ENCODE peak calls at places on chromosomes 12 and 14, in ten cellular contexts. One of them, this sample, is unnamed.

GRCh38 chr14:57637901-57638300 is 144.2 kb upstream of the CCDC198 start:
- DNase-seq in ovary: no peak
- DNase-seq in stomach: no peak
- DNase-seq in heart left ventricle: no peak
- DNase-seq in NB4: no peak
- DNase-seq in IMR-90: no peak
- DNase-seq in A549: no peak
- DNase-seq in body of pancreas: no peak
- DNase-seq in transverse colon: no peak
- DNase-seq in HCT116: no peak
- DNase-seq in this sample: no peak

GRCh38 chr14:56592746-56593544 is 13.3 kb downstream of the TMEM260 start:
- DNase-seq in HCT116: no peak
- DNase-seq in A549: no peak
- DNase-seq in ovary: no peak
- DNase-seq in stomach: no peak
- DNase-seq in transverse colon: no peak
- DNase-seq in body of pancreas: no peak
- DNase-seq in IMR-90: no peak
- DNase-seq in heart left ventricle: no peak
- DNase-seq in NB4: no peak
- DNase-seq in this sample: no peak

GRCh38 chr12:66296171-66296683 is 6.1 kb upstream of the HELB start:
- DNase-seq in IMR-90: no peak
- DNase-seq in body of pancreas: no peak
- DNase-seq in A549: no peak
- DNase-seq in HCT116: no peak
- DNase-seq in ovary: no peak
- DNase-seq in stomach: no peak
- DNase-seq in transverse colon: no peak
- DNase-seq in NB4: no peak
- DNase-seq in heart left ventricle: no peak
- DNase-seq in this sample: no peak

GRCh38 chr12:6855322-6855721 is 3.4 kb downstream of the USP5 start:
- DNase-seq in stomach: no peak
- DNase-seq in body of pancreas: no peak
- DNase-seq in heart left ventricle: no peak
- DNase-seq in NB4: no peak
- DNase-seq in HCT116: no peak
- DNase-seq in A549: no peak
- DNase-seq in IMR-90: no peak
- DNase-seq in ovary: no peak
- DNase-seq in transverse colon: no peak
- DNase-seq in this sample: no peak

GRCh38 chr12:114440450-114441383 is 34.8 kb upstream of the TBX5 start:
- DNase-seq in body of pancreas: no peak
- DNase-seq in A549: no peak
- DNase-seq in IMR-90: no peak
- DNase-seq in ovary: no peak
- DNase-seq in heart left ventricle: no peak
- DNase-seq in NB4: no peak
- DNase-seq in transverse colon: no peak
- DNase-seq in stomach: no peak
- DNase-seq in HCT116: no peak
- DNase-seq in this sample: no peak

GRCh38 chr14:65169351-65169750 is 67.0 kb upstream of the MAX start:
- DNase-seq in body of pancreas: no peak
- DNase-seq in stomach: no peak
- DNase-seq in NB4: no peak
- DNase-seq in HCT116: no peak
- DNase-seq in ovary: no peak
- DNase-seq in transverse colon: no peak
- DNase-seq in heart left ventricle: no peak
- DNase-seq in IMR-90: peak
- DNase-seq in A549: no peak
- DNase-seq in this sample: no peak

GRCh38 chr14:37594916-37595808 is at the start of the genes FOXA1 and TTC6:
- DNase-seq in heart left ventricle: no peak
- DNase-seq in IMR-90: peak
- DNase-seq in ovary: no peak
- DNase-seq in NB4: peak
- DNase-seq in body of pancreas: peak
- DNase-seq in HCT116: peak
- DNase-seq in stomach: peak
- DNase-seq in A549: peak
- DNase-seq in transverse colon: peak
- DNase-seq in this sample: no peak

GRCh38 chr14:95196826-95197497 is 39.6 kb upstream of the DICER1 start:
- DNase-seq in heart left ventricle: no peak
- DNase-seq in ovary: no peak
- DNase-seq in NB4: no peak
- DNase-seq in A549: no peak
- DNase-seq in HCT116: no peak
- DNase-seq in body of pancreas: no peak
- DNase-seq in transverse colon: no peak
- DNase-seq in IMR-90: no peak
- DNase-seq in stomach: no peak
- DNase-seq in this sample: no peak

GRCh38 chr14:105331575-105332351 is 17.2 kb downstream of the PACS2 start:
- DNase-seq in body of pancreas: no peak
- DNase-seq in HCT116: no peak
- DNase-seq in A549: no peak
- DNase-seq in heart left ventricle: no peak
- DNase-seq in NB4: peak
- DNase-seq in transverse colon: no peak
- DNase-seq in stomach: no peak
- DNase-seq in ovary: no peak
- DNase-seq in IMR-90: no peak
- DNase-seq in this sample: no peak

GRCh38 chr14:105332352-105332874 is 17.9 kb downstream of the PACS2 start:
- DNase-seq in HCT116: no peak
- DNase-seq in IMR-90: no peak
- DNase-seq in A549: no peak
- DNase-seq in body of pancreas: no peak
- DNase-seq in transverse colon: no peak
- DNase-seq in stomach: no peak
- DNase-seq in heart left ventricle: no peak
- DNase-seq in NB4: peak
- DNase-seq in ovary: no peak
- DNase-seq in this sample: no peak

GRCh38 chr14:105334383-105335230 is 20.1 kb downstream of the PACS2 start:
- DNase-seq in A549: no peak
- DNase-seq in body of pancreas: no peak
- DNase-seq in ovary: no peak
- DNase-seq in transverse colon: no peak
- DNase-seq in NB4: no peak
- DNase-seq in heart left ventricle: no peak
- DNase-seq in HCT116: peak
- DNase-seq in stomach: no peak
- DNase-seq in IMR-90: no peak
- DNase-seq in this sample: no peak

GRCh38 chr14:105333020-105333490 is 18.5 kb downstream of the PACS2 start:
- DNase-seq in ovary: no peak
- DNase-seq in transverse colon: no peak
- DNase-seq in stomach: no peak
- DNase-seq in IMR-90: no peak
- DNase-seq in NB4: no peak
- DNase-seq in A549: no peak
- DNase-seq in body of pancreas: no peak
- DNase-seq in HCT116: no peak
- DNase-seq in heart left ventricle: no peak
- DNase-seq in this sample: no peak

GRCh38 chr14:105333613-105334364 is 19.2 kb downstream of the PACS2 start:
- DNase-seq in HCT116: no peak
- DNase-seq in NB4: no peak
- DNase-seq in ovary: no peak
- DNase-seq in transverse colon: no peak
- DNase-seq in A549: no peak
- DNase-seq in IMR-90: no peak
- DNase-seq in heart left ventricle: no peak
- DNase-seq in stomach: no peak
- DNase-seq in body of pancreas: no peak
- DNase-seq in this sample: no peak
- TF ChIP-seq POLR2A in HCT116: no peak
- TF ChIP-seq POLR2A in NB4: no peak
- TF ChIP-seq POLR2A in ovary: no peak
- TF ChIP-seq POLR2A in transverse colon: no peak
- TF ChIP-seq POLR2A in A549: no peak
- TF ChIP-seq POLR2A in IMR-90: no peak
- TF ChIP-seq POLR2A in heart left ventricle: no peak
- TF ChIP-seq POLR2A in stomach: no peak
- TF ChIP-seq POLR2A in body of pancreas: no peak
- TF ChIP-seq POLR2A in this sample: no peak

GRCh38 chr12:106228320-106228710 is 19.5 kb downstream of the CKAP4 start:
- DNase-seq in ovary: no peak
- DNase-seq in A549: no peak
- DNase-seq in NB4: no peak
- DNase-seq in IMR-90: no peak
- DNase-seq in transverse colon: no peak
- DNase-seq in HCT116: no peak
- DNase-seq in stomach: no peak
- DNase-seq in heart left ventricle: no peak
- DNase-seq in body of pancreas: no peak
- DNase-seq in this sample: peak

GRCh38 chr12:106227641-106228319 is 20.0 kb downstream of the CKAP4 start:
- DNase-seq in A549: peak
- DNase-seq in IMR-90: no peak
- DNase-seq in ovary: no peak
- DNase-seq in body of pancreas: peak
- DNase-seq in HCT116: no peak
- DNase-seq in NB4: peak
- DNase-seq in stomach: peak
- DNase-seq in transverse colon: peak
- DNase-seq in heart left ventricle: peak
- DNase-seq in this sample: no peak

GRCh38 chr12:106224392-106224706 is 23.5 kb downstream of the CKAP4 start:
- DNase-seq in body of pancreas: no peak
- DNase-seq in HCT116: no peak
- DNase-seq in A549: no peak
- DNase-seq in NB4: no peak
- DNase-seq in heart left ventricle: no peak
- DNase-seq in IMR-90: no peak
- DNase-seq in transverse colon: no peak
- DNase-seq in stomach: no peak
- DNase-seq in ovary: no peak
- DNase-seq in this sample: no peak

GRCh38 chr12:106229036-106229591 is 18.7 kb downstream of the CKAP4 start:
- DNase-seq in NB4: no peak
- DNase-seq in A549: no peak
- DNase-seq in body of pancreas: no peak
- DNase-seq in transverse colon: no peak
- DNase-seq in HCT116: no peak
- DNase-seq in ovary: no peak
- DNase-seq in IMR-90: no peak
- DNase-seq in stomach: no peak
- DNase-seq in heart left ventricle: no peak
- DNase-seq in this sample: no peak

GRCh38 chr12:106226884-106227640 is 20.8 kb downstream of the CKAP4 start:
- DNase-seq in body of pancreas: peak
- DNase-seq in IMR-90: peak
- DNase-seq in HCT116: peak
- DNase-seq in heart left ventricle: no peak
- DNase-seq in ovary: no peak
- DNase-seq in stomach: no peak
- DNase-seq in transverse colon: no peak
- DNase-seq in NB4: peak
- DNase-seq in A549: peak
- DNase-seq in this sample: no peak
- TF ChIP-seq POLR2A in body of pancreas: no peak
- TF ChIP-seq POLR2A in IMR-90: no peak
- TF ChIP-seq POLR2A in HCT116: no peak
- TF ChIP-seq POLR2A in heart left ventricle: no peak
- TF ChIP-seq POLR2A in ovary: no peak
- TF ChIP-seq POLR2A in stomach: no peak
- TF ChIP-seq POLR2A in transverse colon: no peak
- TF ChIP-seq POLR2A in NB4: no peak
- TF ChIP-seq POLR2A in A549: no peak
- TF ChIP-seq POLR2A in this sample: no peak

GRCh38 chr12:123633379-123634141 is at the start of the genes EIF2B1 and GTF2H3:
- DNase-seq in heart left ventricle: peak
- DNase-seq in IMR-90: peak
- DNase-seq in NB4: peak
- DNase-seq in transverse colon: peak
- DNase-seq in ovary: peak
- DNase-seq in body of pancreas: peak
- DNase-seq in A549: peak
- DNase-seq in stomach: peak
- DNase-seq in HCT116: peak
- DNase-seq in this sample: peak
- TF ChIP-seq POLR2A in heart left ventricle: no peak
- TF ChIP-seq POLR2A in IMR-90: peak
- TF ChIP-seq POLR2A in NB4: peak
- TF ChIP-seq POLR2A in transverse colon: peak
- TF ChIP-seq POLR2A in ovary: peak
- TF ChIP-seq POLR2A in body of pancreas: peak
- TF ChIP-seq POLR2A in A549: peak
- TF ChIP-seq POLR2A in stomach: no peak
- TF ChIP-seq POLR2A in HCT116: peak
- TF ChIP-seq POLR2A in this sample: peak

GRCh38 chr12:20560935-20561334 is 134.2 kb upstream of the SLCO1C1 start:
- DNase-seq in NB4: no peak
- DNase-seq in ovary: no peak
- DNase-seq in HCT116: no peak
- DNase-seq in A549: no peak
- DNase-seq in body of pancreas: no peak
- DNase-seq in IMR-90: no peak
- DNase-seq in heart left ventricle: no peak
- DNase-seq in stomach: no peak
- DNase-seq in transverse colon: no peak
- DNase-seq in this sample: no peak

GRCh38 chr12:20549115-20549719 is 145.9 kb upstream of the SLCO1C1 start:
- DNase-seq in stomach: no peak
- DNase-seq in NB4: peak
- DNase-seq in HCT116: peak
- DNase-seq in IMR-90: peak
- DNase-seq in body of pancreas: no peak
- DNase-seq in ovary: peak
- DNase-seq in A549: peak
- DNase-seq in heart left ventricle: peak
- DNase-seq in transverse colon: peak
- DNase-seq in this sample: no peak

GRCh38 chr12:20555771-20556170 is 139.4 kb upstream of the SLCO1C1 start:
- DNase-seq in HCT116: no peak
- DNase-seq in ovary: no peak
- DNase-seq in NB4: no peak
- DNase-seq in A549: no peak
- DNase-seq in transverse colon: no peak
- DNase-seq in IMR-90: no peak
- DNase-seq in heart left ventricle: no peak
- DNase-seq in body of pancreas: no peak
- DNase-seq in stomach: no peak
- DNase-seq in this sample: no peak

GRCh38 chr12:20557076-20557475 is 138.1 kb upstream of the SLCO1C1 start:
- DNase-seq in NB4: no peak
- DNase-seq in heart left ventricle: no peak
- DNase-seq in A549: no peak
- DNase-seq in stomach: no peak
- DNase-seq in HCT116: no peak
- DNase-seq in body of pancreas: no peak
- DNase-seq in transverse colon: no peak
- DNase-seq in ovary: no peak
- DNase-seq in IMR-90: no peak
- DNase-seq in this sample: no peak

DNA sequence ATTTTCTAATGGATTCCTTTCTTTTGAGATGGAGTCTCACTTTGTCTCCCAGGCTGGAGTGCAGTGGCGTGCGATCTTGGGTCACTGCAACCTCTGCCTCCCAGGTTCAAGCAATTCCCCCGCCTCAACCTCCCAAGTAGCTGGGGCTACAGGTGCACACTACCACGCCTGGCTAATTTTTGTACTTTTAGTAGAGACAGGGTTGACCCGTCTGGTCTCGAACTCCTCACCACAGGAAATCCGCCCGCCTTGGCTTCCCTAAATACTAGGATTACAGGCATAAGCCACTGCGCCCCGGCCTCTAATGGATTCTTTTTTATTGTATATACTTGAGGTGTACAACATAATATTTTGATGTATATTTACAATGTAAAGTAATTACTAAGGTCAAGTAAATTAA is 140.1 kb upstream of the SLCO1C1 start:
- DNase-seq in heart left ventricle: no peak
- DNase-seq in HCT116: no peak
- DNase-seq in A549: no peak
- DNase-seq in transverse colon: no peak
- DNase-seq in stomach: no peak
- DNase-seq in body of pancreas: no peak
- DNase-seq in IMR-90: no peak
- DNase-seq in NB4: no peak
- DNase-seq in ovary: no peak
- DNase-seq in this sample: no peak
- TF ChIP-seq POLR2A in heart left ventricle: no peak
- TF ChIP-seq POLR2A in HCT116: no peak
- TF ChIP-seq POLR2A in A549: no peak
- TF ChIP-seq POLR2A in transverse colon: no peak
- TF ChIP-seq POLR2A in stomach: no peak
- TF ChIP-seq POLR2A in body of pancreas: no peak
- TF ChIP-seq POLR2A in IMR-90: no peak
- TF ChIP-seq POLR2A in NB4: no peak
- TF ChIP-seq POLR2A in ovary: no peak
- TF ChIP-seq POLR2A in this sample: no peak